ENCODE peak calls at places on chromosomes 11 and 22, in four cellular contexts. J is body of pancreas, F is prostate gland, M is sigmoid colon. Q is an unnamed sample.

GRCh38 chr11:2846056-2846455 is 39.5 kb downstream of the CDKN1C start:
- DNase-seq in J (no peak), F (no peak), M (no peak), Q (no peak)

GRCh38 chr22:20956258-20957117 is 10.6 kb upstream of the AIFM3 start:
- DNase-seq in M (no peak), J (peak), F (no peak), Q (no peak)

GRCh38 chr11:9789919-9790318 is 126.0 kb downstream of the SWAP70 start:
- DNase-seq in M (no peak), J (no peak), F (no peak), Q (no peak)

GRCh38 chr11:61609970-61610347 is 29.1 kb upstream of the SYT7 start:
- DNase-seq in J (peak), F (no peak), M (no peak), Q (no peak)

GRCh38 chr22:19886605-19887250 is 32.1 kb upstream of the GNB1L start:
- DNase-seq in F (no peak), M (no peak), J (peak), Q (no peak)

GRCh38 chr11:34866375-34866774 is 49.8 kb downstream of the APIP start:
- DNase-seq in M (no peak), J (no peak), F (no peak), Q (no peak)

GRCh38 chr11:65489061-65489705 is 9.7 kb upstream of the MALAT1 start:
- DNase-seq in M (peak), F (no peak), J (peak), Q (peak)

GRCh38 chr11:74730601-74731260 is 495 bp downstream of the CHRDL2 start:
- DNase-seq in J (no peak), F (no peak), M (no peak), Q (no peak)

GRCh38 chr11:121235057-121235456 is 57.5 kb upstream of the SC5D start:
- DNase-seq in F (no peak), M (no peak), J (no peak), Q (no peak)

GRCh38 chr11:121240650-121241299 is 51.8 kb upstream of the SC5D start:
- DNase-seq in M (no peak), J (no peak), F (no peak), Q (no peak)

GRCh38 chr11:121241300-121242176 is 51.0 kb upstream of the SC5D start:
- DNase-seq in M (no peak), J (no peak), F (no peak), Q (no peak)

GRCh38 chr11:121236115-121237001 is 56.2 kb upstream of the SC5D start:
- DNase-seq in F (no peak), M (no peak), J (no peak), Q (no peak)

GRCh38 chr11:121237686-121238658 is 54.6 kb upstream of the SC5D start:
- DNase-seq in M (no peak), J (no peak), F (peak), Q (no peak)
- H3K4me3 ChIP-seq in M (no peak), J (no peak), F (no peak), Q (no peak)

DNA sequence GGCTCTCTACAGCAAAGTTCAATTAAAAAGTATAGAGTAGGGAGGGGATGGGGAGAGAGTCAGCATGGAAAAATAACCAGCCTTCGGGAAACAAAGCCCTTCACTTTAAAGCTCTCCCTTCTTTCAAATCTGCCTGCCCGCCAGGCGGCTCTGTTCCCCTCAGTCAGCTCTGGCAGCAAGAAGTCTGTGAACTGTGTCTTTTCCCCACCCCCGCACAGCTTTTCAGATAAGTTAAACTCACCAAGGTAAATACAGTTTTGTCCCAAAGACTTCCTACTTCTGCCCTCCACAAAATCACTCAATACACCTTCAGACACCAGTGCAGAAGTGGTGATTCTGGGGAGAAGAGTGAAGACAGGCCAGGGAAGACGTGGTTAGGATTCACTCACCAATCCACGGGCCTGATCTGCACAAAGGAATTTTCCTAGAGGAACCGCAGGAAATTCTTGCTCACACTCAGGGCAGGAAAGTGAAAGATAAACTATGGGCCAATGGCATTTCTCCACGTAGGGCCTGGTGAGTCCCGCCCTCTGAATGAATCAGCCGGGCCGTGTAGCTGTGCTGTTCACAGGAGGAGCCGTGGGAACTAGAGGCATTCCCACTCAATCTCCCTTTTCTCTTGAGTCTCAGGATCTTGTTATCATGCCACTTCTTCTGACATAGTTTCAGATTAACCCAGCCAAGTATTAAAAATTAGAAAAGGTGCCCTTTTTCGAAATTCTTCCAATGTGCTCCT is at the start of gene TRIM5:
- DNase-seq in M (peak), F (peak), J (peak), Q (peak)
- TF ChIP-seq POLR2A in M (peak), F (peak), J (peak), Q (no peak)

DNA sequence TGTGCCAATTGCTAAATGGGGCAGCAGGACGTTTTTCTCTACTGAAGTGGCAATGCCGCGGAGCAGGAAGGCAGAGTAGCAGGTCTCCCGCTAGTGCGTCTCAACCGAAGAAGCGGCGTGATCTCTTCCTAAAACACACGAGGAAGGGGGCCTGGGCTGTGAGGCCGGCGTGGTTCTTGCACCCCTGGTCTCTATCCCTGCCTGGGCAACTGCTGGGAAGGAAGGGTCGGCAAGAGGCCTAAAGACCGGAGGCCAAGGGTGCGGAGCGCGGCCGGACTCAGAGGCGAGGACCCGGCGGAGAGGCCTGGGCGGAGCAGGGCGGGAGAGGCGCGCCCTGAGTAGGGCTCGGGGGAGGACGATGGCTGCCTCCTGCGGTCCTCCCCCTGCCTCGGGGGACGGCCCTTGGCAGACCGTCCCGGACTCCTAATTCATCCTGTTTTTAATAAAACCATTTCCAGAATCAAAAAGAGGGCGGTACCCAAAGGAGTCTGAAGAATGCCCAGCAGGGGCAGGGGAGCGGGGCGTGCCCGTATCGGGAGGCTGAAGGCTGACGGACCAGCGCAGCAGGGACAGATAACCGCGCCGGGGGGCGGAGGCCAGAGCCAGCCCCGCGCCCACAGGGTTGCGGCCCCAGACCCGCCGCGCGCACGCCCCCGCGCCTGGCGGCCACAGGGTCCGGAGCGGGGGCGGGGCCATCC is 559 bp upstream of the APLP2 start:
- DNase-seq in F (peak), J (peak), M (peak), Q (peak)
- TF ChIP-seq CTCF in F (no peak), J (no peak), M (no peak), Q (no peak)

GRCh38 chr22:27792452-27793165 is 8.9 kb downstream of the MN1 start:
- DNase-seq in F (no peak), M (no peak), J (no peak), Q (no peak)
- H3K4me3 ChIP-seq in F (no peak), M (peak), J (no peak), Q (no peak)

DNA sequence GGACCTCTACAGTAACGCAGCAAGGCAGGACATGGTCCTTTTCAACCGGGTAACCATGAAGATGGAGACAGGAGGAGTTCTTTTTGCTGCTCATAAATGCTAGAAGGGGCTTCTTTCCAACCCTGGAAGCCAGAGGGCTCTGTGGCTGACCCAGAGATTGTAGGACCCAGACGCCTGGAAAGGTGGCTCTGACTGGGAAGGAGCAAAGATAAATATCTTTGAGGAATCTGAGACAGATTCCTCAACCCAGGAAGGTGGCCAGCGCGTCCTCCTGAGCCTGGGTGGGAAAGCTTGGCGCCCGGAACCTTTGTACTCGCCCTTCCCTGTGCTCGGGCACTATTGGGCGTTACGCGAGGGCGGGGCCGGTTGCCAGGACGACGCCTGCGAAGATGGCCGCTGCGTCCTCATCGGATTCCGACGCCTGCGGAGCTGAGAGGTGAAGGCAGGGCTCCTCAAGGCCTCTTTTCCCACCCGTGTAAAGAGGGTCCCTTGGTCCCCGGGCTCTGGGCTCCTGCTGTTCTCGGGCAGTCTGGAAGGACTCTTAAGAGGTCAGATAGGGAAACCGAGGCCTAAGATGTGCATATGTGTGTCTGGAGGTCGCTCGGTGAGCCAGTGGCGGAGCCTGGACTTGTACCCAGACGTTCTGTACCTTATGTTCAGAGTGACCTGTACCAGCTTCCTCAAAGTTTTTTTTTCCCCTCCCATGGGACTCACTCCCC is at the start of gene BBS1:
- DNase-seq in M (peak), J (peak), F (peak), Q (peak)
- TF ChIP-seq POLR2A in M (peak), J (peak), F (peak), Q (no peak)

Q was measured in lower leg skin.